ENCODE peak calls at places on chromosomes 7 and 10, in six cellular contexts. A is HCEC 1CT, L is GM23248, U is H1, D is iris pigment epithelial cell, T is T1000. Q is an unnamed sample.

GRCh38 chr7:13602036-13602435 is 387.4 kb downstream of the ETV1 start:
- DNase-seq in A (no peak), L (no peak), U (no peak), D (no peak), T (no peak), Q (no peak)

GRCh38 chr10:3420527-3421469 is 248.2 kb upstream of the PITRM1 start:
- DNase-seq in A (no peak), L (no peak), U (no peak), D (no peak), T (no peak), Q (no peak)

GRCh38 chr7:131544449-131545425 is 11.7 kb downstream of the PODXL start:
- DNase-seq in A (peak; percentile 42), L (peak; percentile 44), U (no peak), D (no peak), T (no peak), Q (peak; percentile 43)

GRCh38 chr7:155506854-155507337 is 39.5 kb downstream of the CNPY1 start:
- DNase-seq in A (no peak), L (peak; percentile 13), U (no peak), D (peak; percentile 6), T (no peak), Q (peak; percentile 6)

GRCh38 chr10:20954519-20954918 is 57.4 kb upstream of the NEBL start:
- DNase-seq in A (no peak), L (no peak), U (peak; percentile 64), D (no peak), T (no peak), Q (no peak)

GRCh38 chr10:103445767-103446567 is 6.2 kb downstream of the CALHM2 start:
- DNase-seq in A (peak; percentile 44), L (peak; percentile 87), U (no peak), D (no peak), T (no peak), Q (peak; percentile 76)

GRCh38 chr7:26937306-26937705 is 72.9 kb upstream of the SKAP2 start:
- DNase-seq in A (peak; percentile 64), L (peak; percentile 66), U (no peak), D (no peak), T (no peak), Q (peak; percentile 46)

GRCh38 chr7:77727936-77728701 is 31.9 kb downstream of the RSBN1L start:
- DNase-seq in A (peak; percentile 56), L (peak; percentile 67), U (no peak), D (peak; percentile 60), T (no peak), Q (peak; percentile 71)

GRCh38 chr7:46744957-46745699 is 824.1 kb upstream of the IGFBP3 start:
- DNase-seq in A (no peak), L (peak; percentile 44), U (no peak), D (no peak), T (no peak), Q (no peak)

GRCh38 chr10:104104926-104105325 is 17.0 kb upstream of the SFR1 start:
- DNase-seq in A (no peak), L (peak; percentile 30), U (no peak), D (peak; percentile 44), T (no peak), Q (peak; percentile 16)

GRCh38 chr7:19772858-19773337 is 519 bp downstream of the TMEM196 start:
- DNase-seq in A (peak; percentile 31), L (peak; percentile 59), U (peak; percentile 83), D (peak; percentile 18), T (no peak), Q (peak; percentile 33)

GRCh38 chr7:33062023-33062781 is at the start of gene NT5C3A:
- DNase-seq in A (peak; percentile 16), L (peak; percentile 68), U (peak; percentile 63), D (peak; percentile 43), T (no peak), Q (peak; percentile 46)